ENCODE peak calls at places on chromosomes 16 and 17, in nine cellular contexts. P is breast epithelium, N is heart left ventricle, M is esophagus muscularis mucosa, D is GM12892, O is A549, G is body of pancreas, A is suprapubic skin, C is ovary. H is an unnamed sample.

GRCh38 chr17:52306314-52306713 is 147.8 kb upstream of the CA10 start:
- DNase-seq in M (no peak), D (no peak), A (no peak), G (no peak), N (no peak), O (no peak), C (no peak), P (no peak), H (no peak)

GRCh38 chr17:78908426-78908825 is 5.4 kb upstream of the CEP295NL start:
- DNase-seq in A (no peak), M (no peak), G (peak), P (no peak), C (no peak), O (no peak), D (no peak), N (no peak), H (no peak)

GRCh38 chr17:80800775-80801391 is 190.8 kb upstream of the CHMP6 start:
- DNase-seq in P (no peak), D (no peak), O (no peak), N (no peak), C (no peak), A (peak), M (no peak), G (no peak), H (no peak)

GRCh38 chr17:45848405-45848804 is 3.7 kb downstream of the SPPL2C start:
- DNase-seq in P (no peak), G (no peak), C (no peak), N (no peak), D (no peak), M (no peak), O (no peak), A (no peak), H (no peak)

GRCh38 chr16:26951950-26952349 is 114.8 kb upstream of the C16orf82 start:
- DNase-seq in O (no peak), P (no peak), N (no peak), C (no peak), A (no peak), G (no peak), D (no peak), M (no peak), H (no peak)

GRCh38 chr17:13931752-13932477 is 137.4 kb upstream of the COX10 start:
- DNase-seq in G (peak), N (peak), O (no peak), C (no peak), P (peak), D (no peak), A (peak), M (no peak), H (peak)

GRCh38 chr16:78133919-78134318 is 34.5 kb downstream of the WWOX start:
- DNase-seq in O (peak), C (no peak), N (no peak), D (no peak), P (no peak), M (no peak), G (no peak), A (no peak), H (no peak)

GRCh38 chr16:88905563-88905962 is 39.1 kb upstream of the PABPN1L start:
- DNase-seq in M (no peak), A (no peak), P (no peak), C (no peak), O (peak), D (peak), G (no peak), N (no peak), H (peak)

GRCh38 chr16:53945996-53946395 is 242.0 kb downstream of the FTO start:
- DNase-seq in M (no peak), N (no peak), D (no peak), C (no peak), P (no peak), A (no peak), G (no peak), O (peak), H (peak)

GRCh38 chr17:35028531-35029262 is 34.8 kb downstream of the RFFL start:
- DNase-seq in O (no peak), M (no peak), P (no peak), G (no peak), C (no peak), A (no peak), D (no peak), N (no peak), H (peak)

GRCh38 chr17:32627233-32628008 is 140.6 kb downstream of the CDK5R1 start:
- DNase-seq in G (peak), C (peak), D (no peak), M (no peak), P (no peak), A (no peak), O (no peak), N (no peak), H (no peak)

GRCh38 chr16:51154271-51155171 is 3.5 kb upstream of the SALL1 start:
- DNase-seq in N (no peak), M (no peak), C (peak), O (no peak), G (no peak), A (no peak), P (no peak), D (no peak), H (no peak)

GRCh38 chr17:40559016-40559853 is 6.0 kb downstream of the CCR7 start:
- DNase-seq in G (peak), P (peak), N (no peak), A (peak), C (peak), M (peak), O (no peak), D (no peak), H (no peak)

GRCh38 chr16:56340416-56340815 is 84.9 kb downstream of the AMFR start:
- DNase-seq in O (no peak), M (no peak), N (no peak), A (no peak), D (no peak), P (no peak), G (no peak), C (no peak), H (no peak)

GRCh38 chr17:4849011-4849536 is 15.9 kb downstream of the MINK1 start:
- DNase-seq in G (no peak), O (peak), M (no peak), D (no peak), N (no peak), C (no peak), A (no peak), P (peak), H (no peak)

GRCh38 chr17:67532326-67532871 is 155.3 kb downstream of the PITPNC1 start:
- DNase-seq in C (peak), O (no peak), M (no peak), G (peak), P (no peak), A (no peak), D (no peak), N (no peak), H (no peak)

GRCh38 chr16:53166099-53166498 is 111.3 kb downstream of the CHD9 start:
- DNase-seq in A (no peak), N (no peak), D (no peak), C (no peak), O (no peak), M (no peak), G (no peak), P (no peak), H (no peak)

GRCh38 chr17:73196500-73196899 is 3.6 kb downstream of the COG1 start:
- DNase-seq in A (no peak), C (peak), P (no peak), M (no peak), O (peak), G (peak), N (no peak), D (no peak), H (no peak)

GRCh38 chr17:35774499-35774898 is 13.8 kb downstream of the C17orf50 start:
- DNase-seq in O (no peak), G (peak), N (peak), P (no peak), M (no peak), D (no peak), C (peak), A (no peak), H (no peak)

GRCh38 chr16:81409016-81409556 is 35.5 kb upstream of the CMIP start:
- DNase-seq in G (no peak), P (no peak), C (no peak), A (peak), D (no peak), O (peak), M (no peak), N (no peak), H (no peak)

GRCh38 chr17:40857535-40857934 is 9.5 kb downstream of the KRT12 start:
- DNase-seq in P (no peak), C (no peak), N (no peak), M (no peak), D (no peak), O (no peak), A (no peak), G (no peak), H (no peak)

GRCh38 chr17:47801906-47802305 is 19.7 kb downstream of the OSBPL7 start:
- DNase-seq in C (no peak), N (no peak), D (no peak), P (no peak), M (no peak), G (no peak), O (no peak), A (peak), H (no peak)

GRCh38 chr17:79167486-79167885 is 92.9 kb downstream of the ENGASE start:
- DNase-seq in G (no peak), O (no peak), N (no peak), C (no peak), D (no peak), A (no peak), M (no peak), P (no peak), H (no peak)

GRCh38 chr17:19398301-19399181 is 11.6 kb upstream of the MFAP4 start:
- DNase-seq in A (peak), C (no peak), G (peak), N (peak), D (no peak), O (peak), P (no peak), M (no peak), H (peak)

GRCh38 chr17:43998552-43998951 is 5.9 kb upstream of the NAGS start:
- DNase-seq in O (no peak), P (no peak), G (no peak), A (no peak), M (no peak), C (no peak), D (no peak), N (no peak), H (peak)

GRCh38 chr17:51869387-51869786 is 289.1 kb downstream of the CA10 start:
- DNase-seq in C (no peak), N (no peak), G (no peak), O (peak), M (no peak), A (no peak), D (no peak), P (no peak), H (peak)

GRCh38 chr16:59880626-59881025 is 1146.5 kb upstream of the GOT2 start:
- DNase-seq in O (no peak), G (no peak), C (no peak), D (no peak), P (no peak), N (no peak), A (no peak), M (no peak), H (no peak)

GRCh38 chr17:68780561-68780960 is 174.6 kb downstream of the ABCA8 start:
- DNase-seq in D (no peak), A (no peak), M (no peak), N (no peak), P (no peak), C (no peak), O (no peak), G (no peak), H (no peak)

GRCh38 chr16:54201200-54201599 is 85.4 kb downstream of the IRX3 start:
- DNase-seq in D (no peak), O (peak), N (no peak), P (no peak), A (no peak), M (no peak), G (no peak), C (no peak), H (no peak)

GRCh38 chr17:68378202-68379149 is 78.8 kb downstream of the WIPI1 start:
- DNase-seq in C (peak), P (peak), N (peak), M (peak), G (peak), D (no peak), A (peak), O (peak), H (no peak)

GRCh38 chr17:42388381-42389134 is at the start of gene STAT3:
- DNase-seq in P (peak), A (peak), D (peak), G (peak), C (peak), M (peak), O (peak), N (peak), H (peak)

GRCh38 chr17:42387221-42387657 is 1.0 kb downstream of the STAT3 start:
- DNase-seq in A (peak), G (no peak), M (no peak), D (no peak), C (no peak), O (no peak), N (no peak), P (no peak), H (peak)

GRCh38 chr17:42389135-42389417 is 834 bp upstream of the STAT3 start:
- DNase-seq in D (no peak), C (no peak), M (no peak), A (no peak), G (no peak), N (no peak), O (no peak), P (no peak), H (no peak)

GRCh38 chr17:42386784-42387183 is 1.5 kb downstream of the STAT3 start:
- DNase-seq in N (no peak), O (no peak), M (no peak), G (no peak), C (no peak), P (no peak), A (no peak), D (no peak), H (no peak)

DNA sequence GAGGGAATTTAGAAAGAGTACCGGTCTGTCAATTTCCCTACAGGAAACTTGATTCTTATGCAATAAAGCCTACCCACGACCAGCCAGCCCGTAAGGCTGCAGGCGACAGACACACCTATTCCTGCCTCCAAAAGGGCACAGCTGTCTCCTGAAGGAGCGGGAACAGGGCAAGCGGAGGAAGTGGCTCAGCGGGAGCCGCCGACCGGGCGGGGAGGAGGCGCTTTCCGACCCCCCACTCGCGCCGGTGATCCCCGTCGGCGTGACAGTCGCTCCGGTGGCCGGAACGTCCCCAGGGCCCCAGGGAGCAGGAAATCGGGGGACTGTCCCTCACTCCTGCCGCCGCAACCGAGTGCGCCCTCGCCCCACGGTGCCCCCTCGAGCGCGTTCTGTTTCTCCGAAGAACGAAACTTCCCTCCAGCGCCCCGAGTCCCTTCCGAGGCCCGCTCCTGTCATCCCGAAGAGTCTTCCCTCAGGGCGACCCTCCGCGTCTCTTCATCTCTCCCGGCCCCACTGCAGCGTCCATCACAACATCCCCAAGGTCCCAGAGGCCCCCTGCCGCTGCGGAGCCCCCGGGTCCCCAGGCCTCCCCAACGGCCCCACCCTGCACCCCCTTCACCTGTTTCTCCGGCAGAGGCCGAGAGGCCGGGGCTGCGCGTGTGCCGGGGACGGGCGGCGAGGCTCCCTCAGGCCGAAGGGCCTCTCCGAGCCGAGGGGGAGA is 420 bp downstream of the STAT3 start:
- DNase-seq in D (no peak), C (no peak), N (peak), G (peak), P (peak), M (no peak), O (no peak), A (peak), H (peak)
- TF ChIP-seq POLR2A in D (no peak), C (no peak), N (peak), G (no peak), P (no peak), M (peak), O (no peak), A (peak), H (no peak)

GRCh38 chr16:3282103-3282746 is 1.1 kb upstream of the ZNF263 start:
- DNase-seq in G (no peak), P (no peak), C (no peak), D (no peak), M (no peak), O (no peak), N (no peak), A (no peak), H (peak)

GRCh38 chr16:3281222-3281621 is 2.1 kb upstream of the ZNF263 start:
- DNase-seq in C (no peak), O (no peak), G (no peak), P (no peak), N (no peak), D (no peak), M (no peak), A (no peak), H (no peak)

GRCh38 chr16:3282747-3283524 is at the start of gene ZNF263:
- DNase-seq in O (peak), C (peak), P (peak), D (peak), N (peak), G (peak), M (peak), A (peak), H (peak)

GRCh38 chr16:3283525-3284447 is 495 bp downstream of the ZNF263 start:
- DNase-seq in A (peak), G (peak), C (peak), O (no peak), D (no peak), M (no peak), N (no peak), P (no peak), H (peak)

GRCh38 chr16:3285131-3285530 is 1.8 kb downstream of the ZNF263 start:
- DNase-seq in G (no peak), A (peak), M (no peak), P (no peak), N (no peak), C (no peak), O (no peak), D (no peak), H (no peak)
- TF ChIP-seq POLR2A in G (no peak), A (no peak), M (no peak), P (no peak), N (no peak), C (no peak), O (no peak), D (no peak), H (no peak)

GRCh38 chr17:77090476-77090875 is 50.3 kb upstream of the SEC14L1 start:
- DNase-seq in D (no peak), N (no peak), G (no peak), C (no peak), P (no peak), M (no peak), A (no peak), O (no peak), H (no peak)

GRCh38 chr17:77089118-77089477 is 51.7 kb upstream of the SEC14L1 start:
- DNase-seq in A (no peak), M (no peak), O (no peak), G (peak), P (no peak), N (no peak), D (no peak), C (no peak), H (peak)

GRCh38 chr17:77086433-77087010 is 54.2 kb upstream of the SEC14L1 start:
- DNase-seq in C (peak), M (peak), P (peak), A (peak), N (peak), G (peak), D (peak), O (peak), H (peak)

GRCh38 chr17:77087650-77088454 is 52.9 kb upstream of the SEC14L1 start:
- DNase-seq in M (no peak), O (no peak), G (no peak), P (no peak), D (no peak), A (no peak), N (no peak), C (no peak), H (no peak)

GRCh38 chr17:77088455-77089117 is 52.2 kb upstream of the SEC14L1 start:
- DNase-seq in G (peak), D (peak), N (peak), C (peak), O (peak), A (peak), P (peak), M (peak), H (peak)
- TF ChIP-seq POLR2A in G (no peak), D (peak), N (no peak), C (peak), O (peak), A (peak), P (no peak), M (peak), H (peak)

GRCh38 chr17:62064791-62065563 is at the start of gene MED13:
- DNase-seq in M (peak), G (peak), A (peak), D (no peak), C (peak), P (peak), N (peak), O (peak), H (peak)

GRCh38 chr17:62064029-62064790 is 868 bp downstream of the MED13 start:
- DNase-seq in C (no peak), M (peak), N (no peak), D (no peak), P (no peak), G (no peak), A (no peak), O (no peak), H (peak)

GRCh38 chr17:62067165-62068145 is 2.4 kb upstream of the MED13 start:
- DNase-seq in A (no peak), G (no peak), N (no peak), C (no peak), O (no peak), M (peak), D (no peak), P (no peak), H (no peak)

GRCh38 chr17:62062936-62063335 is 2.1 kb downstream of the MED13 start:
- DNase-seq in M (peak), C (no peak), N (no peak), P (no peak), D (no peak), G (no peak), A (no peak), O (no peak), H (peak)

GRCh38 chr17:62065611-62066468 is 762 bp upstream of the MED13 start:
- DNase-seq in M (peak), P (peak), O (peak), C (peak), A (peak), G (peak), N (peak), D (peak), H (peak)
- TF ChIP-seq POLR2A in M (no peak), P (peak), O (peak), C (peak), A (peak), G (peak), N (peak), D (peak), H (peak)

GRCh38 chr16:69744363-69745231 is 10.1 kb downstream of the NOB1 start:
- DNase-seq in N (no peak), M (no peak), A (no peak), O (no peak), P (no peak), C (no peak), D (no peak), G (no peak), H (no peak)

GRCh38 chr16:69745959-69746358 is 8.8 kb downstream of the NOB1 start:
- DNase-seq in D (no peak), P (no peak), G (no peak), A (no peak), N (no peak), M (no peak), O (no peak), C (no peak), H (no peak)

GRCh38 chr16:69747115-69747514 is 7.6 kb downstream of the NOB1 start:
- DNase-seq in D (no peak), M (no peak), G (no peak), N (no peak), A (no peak), O (no peak), P (no peak), C (no peak), H (no peak)

GRCh38 chr16:69745232-69745612 is 9.5 kb downstream of the NOB1 start:
- DNase-seq in P (no peak), D (no peak), C (no peak), N (no peak), O (no peak), G (no peak), M (no peak), A (no peak), H (no peak)

DNA sequence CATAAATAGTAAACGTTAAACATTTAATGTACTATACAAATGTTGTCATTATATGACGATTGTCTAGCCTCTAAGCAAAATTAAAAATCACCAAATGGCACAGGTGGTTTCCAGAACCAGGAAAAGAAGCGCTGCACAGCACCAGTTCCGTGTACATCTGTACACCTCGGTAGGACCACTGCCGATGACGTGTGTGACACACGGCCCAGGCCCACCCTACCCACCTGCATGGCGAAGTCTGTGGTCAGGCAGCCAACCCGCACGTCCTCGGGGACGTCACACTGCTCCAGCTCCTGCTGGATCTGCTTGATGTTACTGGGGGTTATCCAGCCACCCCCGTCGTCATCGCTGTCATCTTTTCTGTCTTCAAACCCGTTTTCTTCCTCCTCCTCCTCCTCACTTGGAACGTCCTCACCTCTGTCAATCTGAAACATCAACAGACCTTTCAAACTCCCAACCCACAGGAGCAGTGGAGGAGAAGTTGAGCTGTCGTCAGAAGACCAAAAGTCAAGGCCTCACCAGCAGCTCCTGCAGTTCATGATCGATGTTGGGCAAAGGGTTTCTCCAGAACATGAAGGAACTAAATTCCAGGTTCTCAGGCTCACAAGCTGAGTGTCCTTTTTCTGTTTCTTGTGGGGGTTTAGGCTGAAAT is 5.9 kb downstream of the NOB1 start:
- DNase-seq in D (no peak), N (no peak), A (no peak), P (no peak), G (no peak), O (no peak), M (no peak), C (no peak), H (no peak)
- TF ChIP-seq POLR2A in D (no peak), N (no peak), A (no peak), P (no peak), G (no peak), O (no peak), M (no peak), C (no peak), H (no peak)

H was measured in NB4.